ENCODE peak calls at places on chromosome 22, in six cellular contexts. W is amniotic stem cell; Z is NCI-H1105 treated with DMSO at 0.1 percent for 48 hours; Q is fibroblast of mammary gland; L is activated T-helper 1 cell treated with anti-CD3 and anti-CD28 coated beads, Interleukin-2, amount 50 U/mL, for 16 hours; B is CD4-positive, alpha-beta T cell. M is an unnamed sample.
A peak's percentile ranks its signal among the peaks of the same experiment; 100 is the strongest.

GRCh38 chr22:34055525-34056200 is 135.4 kb upstream of the LARGE1 start:
- DNase-seq in W (no peak), Z (no peak), Q (no peak), L (no peak), B (no peak), M (peak; percentile 35)

GRCh38 chr22:49215840-49216239 is 611.8 kb downstream of the BRD1 start:
- DNase-seq in W (no peak), Z (no peak), Q (no peak), L (no peak), B (peak; percentile 4), M (no peak)

GRCh38 chr22:27761652-27762051 is 39.9 kb downstream of the MN1 start:
- DNase-seq in W (no peak), Z (no peak), Q (no peak), L (no peak), B (no peak), M (no peak)

GRCh38 chr22:28801845-28802594 is 1.7 kb upstream of the XBP1 start:
- DNase-seq in W (no peak), Z (no peak), Q (peak; percentile 42), L (no peak), B (no peak), M (no peak)

GRCh38 chr22:50284479-50284878 is 14.3 kb upstream of the MAPK11 start:
- DNase-seq in W (no peak), Z (no peak), Q (no peak), L (no peak), B (no peak), M (no peak)

GRCh38 chr22:41862160-41862529 is 29.2 kb downstream of the SREBF2 start:
- DNase-seq in W (no peak), Z (no peak), Q (peak; percentile 30), L (peak; percentile 24), B (peak; percentile 40), M (no peak)

GRCh38 chr22:38921126-38921525 is 36.3 kb upstream of the APOBEC3A start:
- DNase-seq in W (no peak), Z (peak; percentile 62), Q (no peak), L (no peak), B (no peak), M (peak; percentile 46)

GRCh38 chr22:32801436-32802290 is at the start of gene TIMP3:
- DNase-seq in W (peak; percentile 64), Z (peak; percentile 52), Q (peak; percentile 65), L (no peak), B (no peak), M (no peak)

GRCh38 chr22:41885116-41885515 is 29.8 kb downstream of the SHISA8 start:
- DNase-seq in W (no peak), Z (no peak), Q (no peak), L (no peak), B (no peak), M (no peak)

GRCh38 chr22:50326225-50326958 is 420 bp downstream of the DENND6B start:
- DNase-seq in W (no peak), Z (no peak), Q (no peak), L (no peak), B (no peak), M (no peak)

GRCh38 chr22:17869285-17870096 is 95.2 kb upstream of the BID start:
- DNase-seq in W (no peak), Z (no peak), Q (no peak), L (no peak), B (no peak), M (no peak)

GRCh38 chr22:19516378-19517170 is 7.6 kb downstream of the CLDN5 start:
- DNase-seq in W (no peak), Z (no peak), Q (no peak), L (no peak), B (no peak), M (no peak)

GRCh38 chr22:31556627-31557203 is 60.4 kb downstream of the SFI1 start:
- DNase-seq in W (no peak), Z (peak; percentile 45), Q (peak; percentile 48), L (no peak), B (no peak), M (peak; percentile 22)

GRCh38 chr22:30210235-30210831 is 36.2 kb downstream of the LIF start:
- DNase-seq in W (no peak), Z (no peak), Q (peak; percentile 69), L (no peak), B (no peak), M (no peak)

GRCh38 chr22:22030493-22031182 is 48.1 kb upstream of the TOP3B start:
- DNase-seq in W (no peak), Z (no peak), Q (no peak), L (no peak), B (no peak), M (no peak)

M was measured in COR-L47.